ENCODE peak calls at places on chromosomes 4 and X, in seven cellular contexts. M, B, X, H, C, O and U are unnamed samples.
A peak's percentile ranks its signal among the peaks of the same experiment; 100 is the strongest.

GRCh38 chr4:125975861-125976397 is 661.2 kb downstream of the FAT4 start:
- DNase-seq in M (no peak), B (no peak), X (no peak), H (no peak), C (no peak), O (no peak), U (no peak)

GRCh38 chr4:18686338-18687039 is 664.9 kb upstream of the LCORL start:
- DNase-seq in M (no peak), B (no peak), X (no peak), H (no peak), C (no peak), O (no peak), U (no peak)

GRCh38 chr4:181418491-181418890 is 824.7 kb upstream of the TENM3 start:
- DNase-seq in M (no peak), B (no peak), X (no peak), H (no peak), C (no peak), O (no peak), U (no peak)

GRCh38 chrX:17736478-17736855 is 826 bp upstream of the SCML1 start:
- DNase-seq in M (no peak), B (no peak), X (no peak), H (no peak), C (no peak), O (no peak), U (no peak)

GRCh38 chr4:17771284-17771908 is 10.0 kb downstream of the FAM184B start:
- DNase-seq in M (no peak), B (no peak), X (no peak), H (no peak), C (no peak), O (no peak), U (no peak)

GRCh38 chr4:122855491-122855890 is 28.9 kb downstream of the FGF2 start:
- DNase-seq in M (no peak), B (no peak), X (no peak), H (no peak), C (no peak), O (no peak), U (no peak)

GRCh38 chr4:152778656-152779512 is 646 bp downstream of the TIGD4 start:
- DNase-seq in M (peak; percentile 3), B (peak; percentile 10), X (no peak), H (no peak), C (peak; percentile 77), O (no peak), U (peak; percentile 4)

GRCh38 chrX:9379697-9380551 is 84.9 kb upstream of the TBL1X start:
- DNase-seq in M (peak; percentile 61), B (no peak), X (no peak), H (peak; percentile 32), C (no peak), O (no peak), U (peak; percentile 9)

GRCh38 chr4:26048378-26048882 is 134.4 kb downstream of the SMIM20 start:
- DNase-seq in M (peak; percentile 92), B (no peak), X (no peak), H (no peak), C (no peak), O (peak; percentile 32), U (peak; percentile 40)

GRCh38 chrX:1883772-1884171 is 268.9 kb downstream of the ASMT start:
- DNase-seq in M (no peak), B (no peak), X (no peak), H (no peak), C (no peak), O (no peak), U (peak; percentile 44)

GRCh38 chrX:132716006-132716405 is 227.2 kb upstream of the MBNL3 start:
- DNase-seq in M (no peak), B (no peak), X (no peak), H (no peak), C (no peak), O (no peak), U (no peak)

GRCh38 chr4:155761916-155762315 is 3.1 kb downstream of the GUCY1B1 start:
- DNase-seq in M (no peak), B (no peak), X (no peak), H (no peak), C (no peak), O (no peak), U (no peak)

GRCh38 chrX:24332868-24333267 is 19.0 kb upstream of the SUPT20HL2 start:
- DNase-seq in M (no peak), B (no peak), X (no peak), H (no peak), C (no peak), O (no peak), U (no peak)

GRCh38 chr4:54746228-54746627 is 88.5 kb downstream of the KIT start:
- DNase-seq in M (no peak), B (no peak), X (no peak), H (no peak), C (no peak), O (no peak), U (no peak)

GRCh38 chr4:2829933-2830451 is 13.7 kb upstream of the ADD1 start:
- DNase-seq in M (no peak), B (peak; percentile 13), X (no peak), H (no peak), C (peak; percentile 73), O (peak; percentile 16), U (no peak)

GRCh38 chrX:41602946-41603345 is 85.8 kb upstream of the GPR34 start:
- DNase-seq in M (peak; percentile 9), B (no peak), X (no peak), H (no peak), C (no peak), O (no peak), U (no peak)

GRCh38 chr4:64539234-64539849 is 130.1 kb upstream of the TECRL start:
- DNase-seq in M (peak; percentile 49), B (no peak), X (peak; percentile 64), H (peak; percentile 16), C (no peak), O (peak; percentile 34), U (no peak)

GRCh38 chr4:88587285-88587684 is 5.0 kb upstream of the HERC3 start:
- DNase-seq in M (no peak), B (no peak), X (no peak), H (no peak), C (no peak), O (no peak), U (no peak)

GRCh38 chr4:88597970-88598369 is 5.7 kb downstream of the HERC3 start:
- DNase-seq in M (no peak), B (no peak), X (no peak), H (no peak), C (no peak), O (no peak), U (no peak)

GRCh38 chr4:88592600-88593448 is 544 bp downstream of the HERC3 start:
- DNase-seq in M (peak; percentile 68), B (peak; percentile 88), X (peak; percentile 87), H (peak; percentile 48), C (peak; percentile 97), O (peak; percentile 83), U (peak; percentile 62)

GRCh38 chr4:88591787-88592599 is at the start of gene HERC3:
- DNase-seq in M (peak; percentile 80), B (peak; percentile 80), X (peak; percentile 94), H (peak; percentile 59), C (peak; percentile 97), O (peak; percentile 95), U (peak; percentile 70)
- TF ChIP-seq POLR2A in M (peak; percentile 43), B (no peak), X (no peak), H (no peak), C (peak; percentile 39), O (no peak), U (peak; percentile 56)

DNA sequence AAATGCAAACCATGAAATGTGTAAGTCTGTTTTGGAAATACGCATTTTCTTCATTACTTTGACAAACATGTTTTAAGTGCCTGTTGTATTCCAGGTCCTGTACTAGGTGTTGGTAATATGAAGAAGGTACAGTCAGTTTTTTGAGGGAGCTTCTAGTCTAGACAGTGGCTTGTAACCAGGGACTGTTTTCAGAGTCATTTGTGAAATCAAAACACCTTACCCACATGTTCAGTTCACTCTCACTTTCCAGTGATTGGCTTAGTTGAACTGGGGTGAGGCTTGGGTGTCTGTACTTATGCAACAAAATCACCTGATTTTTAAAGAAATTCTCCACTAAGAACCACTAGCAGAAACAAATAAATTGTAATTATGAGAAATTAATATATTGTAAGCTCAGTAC is 16.4 kb downstream of the DCLK2 start:
- DNase-seq in M (no peak), B (no peak), X (no peak), H (no peak), C (no peak), O (no peak), U (no peak)
- TF ChIP-seq POLR2A in M (no peak), B (no peak), X (no peak), H (no peak), C (no peak), O (no peak), U (no peak)

GRCh38 chrX:16719334-16720084 is at the start of gene SYAP1:
- DNase-seq in M (peak; percentile 99), B (peak; percentile 73), X (peak; percentile 98), H (peak; percentile 93), C (peak; percentile 98), O (peak; percentile 94), U (peak; percentile 35)
- TF ChIP-seq POLR2A in M (peak; percentile 99), B (peak; percentile 88), X (peak; percentile 95), H (peak; percentile 86), C (peak; percentile 85), O (no peak), U (peak; percentile 80)

DNA sequence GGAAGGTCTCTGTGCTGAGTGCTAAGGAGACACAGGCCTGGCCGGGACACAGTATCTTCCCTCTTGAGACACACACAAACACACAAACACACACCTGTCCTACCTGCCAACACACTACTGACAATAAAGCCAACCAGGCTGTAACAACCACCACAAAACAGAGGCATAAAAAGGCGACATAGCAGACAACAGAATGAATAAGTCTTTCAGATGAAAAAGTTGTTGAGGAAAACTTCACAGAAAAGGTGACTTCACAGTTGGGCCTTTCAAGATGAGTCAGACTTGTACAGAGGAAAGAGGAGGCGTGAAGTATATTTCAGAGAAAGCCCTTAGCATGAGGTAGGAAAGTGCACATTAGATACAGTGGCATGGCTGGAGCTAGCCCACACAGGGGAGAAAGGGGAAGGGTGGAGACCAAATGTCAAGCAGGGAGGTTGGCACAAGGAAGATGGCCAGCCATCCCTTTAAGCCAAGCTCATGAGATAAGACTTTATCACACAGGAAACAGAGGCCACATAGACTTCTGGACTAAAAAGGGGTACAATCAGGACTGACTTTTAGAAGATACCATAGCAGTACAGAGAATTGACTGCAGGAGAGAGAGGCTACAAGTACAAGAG is 54.0 kb downstream of the SLC9A7 start:
- DNase-seq in M (peak; percentile 60), B (peak; percentile 29), X (no peak), H (no peak), C (no peak), O (no peak), U (no peak)
- TF ChIP-seq POLR2A in M (no peak), B (peak; percentile 32), X (no peak), H (no peak), C (no peak), O (no peak), U (no peak)

GRCh38 chr4:74096265-74096980 is 2.6 kb downstream of the CXCL2 start:
- DNase-seq in M (no peak), B (no peak), X (no peak), H (no peak), C (no peak), O (no peak), U (no peak)

GRCh38 chr4:74095886-74096264 is 3.1 kb downstream of the CXCL2 start:
- DNase-seq in M (no peak), B (no peak), X (no peak), H (no peak), C (no peak), O (no peak), U (no peak)

GRCh38 chr4:74092957-74093356 is 6.0 kb downstream of the CXCL2 start:
- DNase-seq in M (peak; percentile 39), B (no peak), X (no peak), H (no peak), C (no peak), O (no peak), U (no peak)

GRCh38 chr4:74095482-74095881 is 3.5 kb downstream of the CXCL2 start:
- DNase-seq in M (no peak), B (no peak), X (no peak), H (no peak), C (no peak), O (no peak), U (no peak)

GRCh38 chr4:74094227-74094626 is 4.8 kb downstream of the CXCL2 start:
- DNase-seq in M (no peak), B (no peak), X (no peak), H (no peak), C (no peak), O (no peak), U (no peak)
- TF ChIP-seq POLR2A in M (no peak), B (no peak), X (no peak), H (no peak), C (no peak), O (no peak), U (no peak)